ENCODE peak calls at places on chromosomes 16 and 17, in nine cellular contexts. One of them, this sample, is unnamed.

GRCh38 chr17:62692721-62693431 is 65.4 kb downstream of the MRC2 start:
- DNase-seq in fibroblast of the aortic adventitia: peak; percentile 31
- DNase-seq in CD8-positive, alpha-beta T cell: no peak
- DNase-seq in testis: peak; percentile 36
- DNase-seq in cardiac muscle cell: peak; percentile 54
- DNase-seq in lung: no peak
- DNase-seq in psoas muscle: no peak
- DNase-seq in fibroblast of pulmonary artery: peak; percentile 52
- DNase-seq in cardiac fibroblast: peak; percentile 54
- DNase-seq in this sample: no peak

GRCh38 chr16:19282101-19282500 is 3.4 kb upstream of the CLEC19A start:
- DNase-seq in cardiac muscle cell: no peak
- DNase-seq in cardiac fibroblast: no peak
- DNase-seq in lung: no peak
- DNase-seq in fibroblast of the aortic adventitia: no peak
- DNase-seq in psoas muscle: no peak
- DNase-seq in CD8-positive, alpha-beta T cell: no peak
- DNase-seq in testis: no peak
- DNase-seq in fibroblast of pulmonary artery: no peak
- DNase-seq in this sample: no peak

GRCh38 chr17:48527742-48528028 is 3.1 kb downstream of the HOXB1 start:
- DNase-seq in psoas muscle: no peak
- DNase-seq in testis: no peak
- DNase-seq in cardiac muscle cell: no peak
- DNase-seq in lung: no peak
- DNase-seq in fibroblast of the aortic adventitia: no peak
- DNase-seq in fibroblast of pulmonary artery: no peak
- DNase-seq in CD8-positive, alpha-beta T cell: no peak
- DNase-seq in cardiac fibroblast: no peak
- DNase-seq in this sample: no peak

GRCh38 chr17:55267777-55268648 is 3.3 kb downstream of the HLF start:
- DNase-seq in CD8-positive, alpha-beta T cell: no peak
- DNase-seq in testis: no peak
- DNase-seq in fibroblast of pulmonary artery: no peak
- DNase-seq in cardiac fibroblast: no peak
- DNase-seq in cardiac muscle cell: no peak
- DNase-seq in psoas muscle: no peak
- DNase-seq in fibroblast of the aortic adventitia: no peak
- DNase-seq in lung: no peak
- DNase-seq in this sample: no peak

GRCh38 chr17:79160980-79161621 is 86.5 kb downstream of the ENGASE start:
- DNase-seq in cardiac fibroblast: peak; percentile 14
- DNase-seq in psoas muscle: no peak
- DNase-seq in cardiac muscle cell: peak; percentile 26
- DNase-seq in CD8-positive, alpha-beta T cell: no peak
- DNase-seq in fibroblast of the aortic adventitia: no peak
- DNase-seq in lung: no peak
- DNase-seq in testis: no peak
- DNase-seq in fibroblast of pulmonary artery: peak; percentile 36
- DNase-seq in this sample: no peak

GRCh38 chr16:67198238-67198734 is 645 bp upstream of the ELMO3 start:
- DNase-seq in psoas muscle: no peak
- DNase-seq in testis: peak; percentile 66
- DNase-seq in CD8-positive, alpha-beta T cell: no peak
- DNase-seq in lung: peak; percentile 59
- DNase-seq in fibroblast of pulmonary artery: no peak
- DNase-seq in cardiac fibroblast: peak; percentile 50
- DNase-seq in fibroblast of the aortic adventitia: peak; percentile 49
- DNase-seq in cardiac muscle cell: peak; percentile 37
- DNase-seq in this sample: no peak

GRCh38 chr17:19418312-19418992 is 7.4 kb downstream of the RNF112 start:
- DNase-seq in fibroblast of the aortic adventitia: peak; percentile 86
- DNase-seq in lung: no peak
- DNase-seq in psoas muscle: peak; percentile 37
- DNase-seq in cardiac muscle cell: peak; percentile 54
- DNase-seq in cardiac fibroblast: peak; percentile 70
- DNase-seq in CD8-positive, alpha-beta T cell: no peak
- DNase-seq in fibroblast of pulmonary artery: peak; percentile 58
- DNase-seq in testis: no peak
- DNase-seq in this sample: no peak

GRCh38 chr17:67585077-67585602 is 132.6 kb upstream of the NOL11 start:
- DNase-seq in cardiac fibroblast: no peak
- DNase-seq in lung: no peak
- DNase-seq in CD8-positive, alpha-beta T cell: no peak
- DNase-seq in psoas muscle: no peak
- DNase-seq in fibroblast of pulmonary artery: no peak
- DNase-seq in fibroblast of the aortic adventitia: no peak
- DNase-seq in cardiac muscle cell: no peak
- DNase-seq in testis: no peak
- DNase-seq in this sample: no peak

GRCh38 chr17:488993-489757 is 136.6 kb upstream of the RPH3AL start:
- DNase-seq in fibroblast of pulmonary artery: peak; percentile 32
- DNase-seq in fibroblast of the aortic adventitia: no peak
- DNase-seq in CD8-positive, alpha-beta T cell: no peak
- DNase-seq in psoas muscle: no peak
- DNase-seq in testis: no peak
- DNase-seq in cardiac muscle cell: peak; percentile 69
- DNase-seq in lung: no peak
- DNase-seq in cardiac fibroblast: peak; percentile 27
- DNase-seq in this sample: no peak

GRCh38 chr16:23290189-23291062 is 11.7 kb upstream of the SCNN1B start:
- DNase-seq in psoas muscle: no peak
- DNase-seq in CD8-positive, alpha-beta T cell: no peak
- DNase-seq in cardiac muscle cell: no peak
- DNase-seq in testis: no peak
- DNase-seq in cardiac fibroblast: no peak
- DNase-seq in fibroblast of pulmonary artery: no peak
- DNase-seq in fibroblast of the aortic adventitia: no peak
- DNase-seq in lung: no peak
- DNase-seq in this sample: no peak

GRCh38 chr17:2889256-2889655 is 93.0 kb downstream of the RAP1GAP2 start:
- DNase-seq in psoas muscle: no peak
- DNase-seq in cardiac muscle cell: no peak
- DNase-seq in cardiac fibroblast: no peak
- DNase-seq in CD8-positive, alpha-beta T cell: no peak
- DNase-seq in fibroblast of pulmonary artery: no peak
- DNase-seq in testis: no peak
- DNase-seq in fibroblast of the aortic adventitia: no peak
- DNase-seq in lung: no peak
- DNase-seq in this sample: no peak

GRCh38 chr17:82870541-82870940 is 30.7 kb upstream of the ZNF750 start:
- DNase-seq in lung: no peak
- DNase-seq in testis: no peak
- DNase-seq in fibroblast of pulmonary artery: no peak
- DNase-seq in CD8-positive, alpha-beta T cell: no peak
- DNase-seq in fibroblast of the aortic adventitia: no peak
- DNase-seq in cardiac muscle cell: no peak
- DNase-seq in cardiac fibroblast: no peak
- DNase-seq in psoas muscle: no peak
- DNase-seq in this sample: no peak

GRCh38 chr17:82872591-82873520 is 33.0 kb upstream of the ZNF750 start:
- DNase-seq in cardiac muscle cell: no peak
- DNase-seq in fibroblast of pulmonary artery: no peak
- DNase-seq in lung: no peak
- DNase-seq in testis: no peak
- DNase-seq in cardiac fibroblast: no peak
- DNase-seq in psoas muscle: no peak
- DNase-seq in CD8-positive, alpha-beta T cell: no peak
- DNase-seq in fibroblast of the aortic adventitia: no peak
- DNase-seq in this sample: no peak

GRCh38 chr17:82870091-82870491 is 30.3 kb upstream of the ZNF750 start:
- DNase-seq in lung: no peak
- DNase-seq in cardiac muscle cell: no peak
- DNase-seq in fibroblast of the aortic adventitia: no peak
- DNase-seq in fibroblast of pulmonary artery: no peak
- DNase-seq in psoas muscle: no peak
- DNase-seq in cardiac fibroblast: no peak
- DNase-seq in CD8-positive, alpha-beta T cell: no peak
- DNase-seq in testis: no peak
- DNase-seq in this sample: no peak

GRCh38 chr17:82871776-82872561 is 32.1 kb upstream of the ZNF750 start:
- DNase-seq in lung: no peak
- DNase-seq in cardiac muscle cell: no peak
- DNase-seq in testis: no peak
- DNase-seq in psoas muscle: no peak
- DNase-seq in CD8-positive, alpha-beta T cell: no peak
- DNase-seq in cardiac fibroblast: no peak
- DNase-seq in fibroblast of pulmonary artery: no peak
- DNase-seq in fibroblast of the aortic adventitia: no peak
- DNase-seq in this sample: no peak

DNA sequence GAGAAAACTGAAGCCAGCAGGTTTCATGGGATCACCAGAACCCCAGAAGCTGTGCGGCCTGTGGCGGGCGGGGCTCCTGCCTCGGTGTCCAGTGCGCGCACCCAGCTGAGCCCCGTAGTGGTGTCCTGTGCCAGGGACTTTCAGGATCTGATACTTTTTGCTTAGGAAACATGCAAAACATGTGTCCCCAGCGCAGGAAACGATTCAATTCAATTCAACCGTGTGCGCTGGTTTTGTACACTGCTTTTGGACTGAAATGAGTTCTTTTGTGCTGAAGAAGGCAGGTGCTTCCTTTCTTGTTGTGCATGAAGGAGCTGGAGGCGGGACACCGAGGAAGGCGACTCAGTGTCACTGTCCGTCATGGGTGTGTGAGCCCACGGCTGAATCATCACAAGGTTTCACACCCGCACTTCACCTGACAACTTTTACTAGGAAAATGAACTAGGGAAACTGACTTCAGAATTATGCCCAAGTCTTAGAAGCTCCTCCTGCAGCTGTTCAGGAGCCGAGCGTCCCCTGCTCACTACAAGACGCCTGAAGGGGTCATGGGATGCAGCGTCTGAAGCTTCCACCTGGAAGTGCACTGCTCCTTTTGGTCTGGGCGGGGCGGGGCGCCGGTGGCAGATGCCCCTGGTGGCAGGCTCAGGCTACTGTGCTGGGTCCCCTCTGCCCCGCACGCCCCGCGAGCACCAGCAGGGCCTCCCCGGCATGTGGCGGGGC is 31.4 kb upstream of the ZNF750 start:
- DNase-seq in psoas muscle: no peak
- DNase-seq in testis: no peak
- DNase-seq in fibroblast of pulmonary artery: no peak
- DNase-seq in lung: no peak
- DNase-seq in cardiac fibroblast: peak; percentile 11
- DNase-seq in cardiac muscle cell: no peak
- DNase-seq in CD8-positive, alpha-beta T cell: no peak
- DNase-seq in fibroblast of the aortic adventitia: no peak
- DNase-seq in this sample: peak; percentile 82
- TF ChIP-seq CTCF in psoas muscle: no peak
- TF ChIP-seq CTCF in testis: no peak
- TF ChIP-seq CTCF in fibroblast of pulmonary artery: no peak
- TF ChIP-seq CTCF in lung: no peak
- TF ChIP-seq CTCF in cardiac fibroblast: no peak
- TF ChIP-seq CTCF in cardiac muscle cell: no peak
- TF ChIP-seq CTCF in CD8-positive, alpha-beta T cell: no peak
- TF ChIP-seq CTCF in fibroblast of the aortic adventitia: no peak
- TF ChIP-seq CTCF in this sample: peak; percentile 60

GRCh38 chr16:57462978-57463362 is 491 bp downstream of the POLR2C start:
- DNase-seq in cardiac muscle cell: no peak
- DNase-seq in testis: no peak
- DNase-seq in lung: no peak
- DNase-seq in cardiac fibroblast: peak; percentile 15
- DNase-seq in fibroblast of the aortic adventitia: no peak
- DNase-seq in CD8-positive, alpha-beta T cell: no peak
- DNase-seq in fibroblast of pulmonary artery: no peak
- DNase-seq in psoas muscle: no peak
- DNase-seq in this sample: no peak
- H3K4me3 ChIP-seq in cardiac muscle cell: peak overlapping the region; percentile 84
- H3K4me3 ChIP-seq in testis: peak overlapping the region; percentile 81
- H3K4me3 ChIP-seq in lung: peak overlapping the region; percentile 93
- H3K4me3 ChIP-seq in cardiac fibroblast: peak overlapping the region; percentile 81
- H3K4me3 ChIP-seq in fibroblast of the aortic adventitia: peak overlapping the region; percentile 95
- H3K4me3 ChIP-seq in CD8-positive, alpha-beta T cell: peak overlapping the region; percentile 83
- H3K4me3 ChIP-seq in fibroblast of pulmonary artery: peak overlapping the region; percentile 90
- H3K4me3 ChIP-seq in psoas muscle: peak overlapping the region; percentile 90
- H3K4me3 ChIP-seq in this sample: peak overlapping the region; percentile 88

GRCh38 chr16:6018848-6019489 is 921.4 kb upstream of the EEF2KMT start:
- DNase-seq in cardiac fibroblast: no peak
- DNase-seq in fibroblast of the aortic adventitia: no peak
- DNase-seq in cardiac muscle cell: no peak
- DNase-seq in lung: no peak
- DNase-seq in fibroblast of pulmonary artery: no peak
- DNase-seq in testis: no peak
- DNase-seq in psoas muscle: no peak
- DNase-seq in CD8-positive, alpha-beta T cell: no peak
- DNase-seq in this sample: no peak

GRCh38 chr16:6019490-6019991 is 921.9 kb upstream of the EEF2KMT start:
- DNase-seq in fibroblast of pulmonary artery: no peak
- DNase-seq in psoas muscle: no peak
- DNase-seq in CD8-positive, alpha-beta T cell: no peak
- DNase-seq in lung: no peak
- DNase-seq in testis: no peak
- DNase-seq in cardiac fibroblast: no peak
- DNase-seq in cardiac muscle cell: no peak
- DNase-seq in fibroblast of the aortic adventitia: no peak
- DNase-seq in this sample: no peak

GRCh38 chr16:6020162-6020980 is 922.8 kb upstream of the EEF2KMT start:
- DNase-seq in CD8-positive, alpha-beta T cell: no peak
- DNase-seq in cardiac muscle cell: no peak
- DNase-seq in fibroblast of pulmonary artery: no peak
- DNase-seq in testis: no peak
- DNase-seq in cardiac fibroblast: no peak
- DNase-seq in fibroblast of the aortic adventitia: no peak
- DNase-seq in psoas muscle: no peak
- DNase-seq in lung: no peak
- DNase-seq in this sample: no peak

GRCh38 chr16:6023449-6023848 is 925.9 kb upstream of the EEF2KMT start:
- DNase-seq in testis: no peak
- DNase-seq in fibroblast of pulmonary artery: no peak
- DNase-seq in fibroblast of the aortic adventitia: no peak
- DNase-seq in cardiac muscle cell: no peak
- DNase-seq in cardiac fibroblast: no peak
- DNase-seq in lung: no peak
- DNase-seq in CD8-positive, alpha-beta T cell: no peak
- DNase-seq in psoas muscle: no peak
- DNase-seq in this sample: no peak

DNA sequence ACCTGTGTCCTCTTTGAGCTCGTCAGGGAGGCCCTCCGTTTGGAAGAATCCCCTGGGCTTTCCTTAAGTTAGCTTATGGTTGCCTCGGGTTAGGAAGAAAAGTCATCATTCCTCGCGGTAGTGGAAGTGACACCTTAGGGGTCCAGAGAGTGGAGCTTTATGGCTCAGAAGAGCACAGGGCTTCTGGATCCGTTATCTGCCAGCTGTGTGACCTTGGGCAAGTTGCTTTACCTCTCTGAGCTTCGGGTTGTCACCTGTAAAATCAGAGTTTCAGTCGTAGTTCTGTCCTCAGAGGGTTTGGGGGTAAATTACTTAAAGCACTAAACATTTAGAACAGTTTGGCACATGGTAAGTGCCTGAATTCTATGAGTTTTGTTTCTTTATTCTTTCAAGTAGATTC is 923.9 kb upstream of the EEF2KMT start:
- DNase-seq in cardiac muscle cell: no peak
- DNase-seq in CD8-positive, alpha-beta T cell: no peak
- DNase-seq in cardiac fibroblast: no peak
- DNase-seq in fibroblast of the aortic adventitia: no peak
- DNase-seq in testis: no peak
- DNase-seq in lung: no peak
- DNase-seq in fibroblast of pulmonary artery: no peak
- DNase-seq in psoas muscle: no peak
- DNase-seq in this sample: no peak
- TF ChIP-seq CTCF in cardiac muscle cell: no peak
- TF ChIP-seq CTCF in CD8-positive, alpha-beta T cell: no peak
- TF ChIP-seq CTCF in cardiac fibroblast: no peak
- TF ChIP-seq CTCF in fibroblast of the aortic adventitia: no peak
- TF ChIP-seq CTCF in testis: no peak
- TF ChIP-seq CTCF in lung: no peak
- TF ChIP-seq CTCF in fibroblast of pulmonary artery: no peak
- TF ChIP-seq CTCF in psoas muscle: no peak
- TF ChIP-seq CTCF in this sample: no peak

GRCh38 chr17:32267690-32268205 is 2.1 kb downstream of the RHBDL3 start:
- DNase-seq in psoas muscle: no peak
- DNase-seq in cardiac muscle cell: no peak
- DNase-seq in lung: no peak
- DNase-seq in fibroblast of the aortic adventitia: no peak
- DNase-seq in cardiac fibroblast: no peak
- DNase-seq in CD8-positive, alpha-beta T cell: no peak
- DNase-seq in testis: no peak
- DNase-seq in fibroblast of pulmonary artery: no peak
- DNase-seq in this sample: no peak
- H3K4me3 ChIP-seq in psoas muscle: no peak overlapping the region
- H3K4me3 ChIP-seq in cardiac muscle cell: no peak overlapping the region
- H3K4me3 ChIP-seq in lung: no peak overlapping the region
- H3K4me3 ChIP-seq in fibroblast of the aortic adventitia: no peak overlapping the region
- H3K4me3 ChIP-seq in cardiac fibroblast: no peak overlapping the region
- H3K4me3 ChIP-seq in CD8-positive, alpha-beta T cell: peak overlapping the region; percentile 22
- H3K4me3 ChIP-seq in testis: no peak overlapping the region
- H3K4me3 ChIP-seq in fibroblast of pulmonary artery: no peak overlapping the region
- H3K4me3 ChIP-seq in this sample: no peak overlapping the region

This sample was measured in GM12864.